ENCODE peak calls at places on chromosomes 12 and 14, in eight cellular contexts. R is K562, E is suprapubic skin, L is body of pancreas, D is GM23338, I is kidney, X is Panc1, F is foreskin keratinocyte. N is an unnamed sample. For H3K4me1, the result is how much of the 10 kb centered on the place peaks cover.

GRCh38 chr12:2650261-2651060 is 144.3 kb upstream of the FKBP4 start:
- DNase-seq in L (no peak), F (no peak), I (no peak), D (no peak), X (no peak), R (no peak), E (no peak), N (peak)

GRCh38 chr12:75505706-75506312 is 5.6 kb downstream of the KRR1 start:
- DNase-seq in F (peak), E (no peak), R (peak), X (no peak), I (no peak), L (no peak), D (no peak), N (no peak)

GRCh38 chr12:96803969-96804368 is 103.1 kb upstream of the NEDD1 start:
- DNase-seq in F (no peak), X (no peak), R (no peak), I (no peak), D (no peak), L (no peak), E (no peak), N (no peak)

GRCh38 chr12:79288946-79289345 is 401.8 kb downstream of the PAWR start:
- DNase-seq in I (no peak), L (no peak), D (no peak), E (no peak), X (no peak), F (no peak), R (no peak), N (no peak)

GRCh38 chr14:97603201-97603600 is 806.0 kb downstream of the VRK1 start:
- DNase-seq in L (no peak), F (no peak), R (no peak), X (no peak), D (no peak), I (no peak), E (no peak), N (no peak)

GRCh38 chr14:50800032-50800431 is 30.9 kb downstream of the NIN start:
- DNase-seq in E (no peak), I (no peak), R (no peak), L (no peak), F (no peak), X (no peak), D (no peak), N (no peak)

GRCh38 chr14:91041450-91041849 is 19.0 kb downstream of the RPS6KA5 start:
- DNase-seq in X (no peak), R (no peak), D (no peak), I (no peak), E (no peak), F (no peak), L (no peak), N (no peak)

GRCh38 chr12:65501093-65501621 is 222.7 kb downstream of the MSRB3 start:
- DNase-seq in R (no peak), X (no peak), L (peak), F (no peak), I (no peak), E (no peak), D (no peak), N (no peak)

GRCh38 chr12:124509676-124510300 is 57.6 kb downstream of the NCOR2 start:
- DNase-seq in E (no peak), F (peak), L (peak), X (no peak), D (no peak), I (peak), R (peak), N (peak)

GRCh38 chr12:91846466-91847055 is 299.1 kb downstream of the BTG1 start:
- DNase-seq in I (no peak), D (no peak), R (no peak), F (no peak), X (no peak), L (no peak), E (no peak), N (no peak)

GRCh38 chr14:42872775-42873174 is 1266.1 kb downstream of the LRFN5 start:
- DNase-seq in R (no peak), L (no peak), I (no peak), D (no peak), F (no peak), E (no peak), X (no peak), N (no peak)

GRCh38 chr14:49960453-49960852 is 67.6 kb downstream of the ARF6 start:
- DNase-seq in E (no peak), R (no peak), I (no peak), F (no peak), D (no peak), X (no peak), L (no peak), N (no peak)

GRCh38 chr12:3990356-3990975 is 117.3 kb upstream of the PARP11 start:
- DNase-seq in L (no peak), D (no peak), E (no peak), I (no peak), R (no peak), F (no peak), X (no peak), N (no peak)

GRCh38 chr12:113203852-113204760 is 17.2 kb upstream of the TPCN1 start:
- DNase-seq in R (no peak), D (no peak), I (peak), E (no peak), X (no peak), L (no peak), F (no peak), N (no peak)

GRCh38 chr14:50773632-50774541 is 57.1 kb downstream of the NIN start:
- DNase-seq in E (no peak), R (peak), F (peak), X (peak), L (peak), I (no peak), D (peak), N (no peak)

GRCh38 chr12:1206118-1206734 is 215.2 kb downstream of the ERC1 start:
- DNase-seq in D (no peak), L (no peak), F (no peak), E (no peak), I (no peak), X (no peak), R (no peak), N (no peak)

GRCh38 chr12:111057726-111058125 is 137.3 kb upstream of the MYL2 start:
- DNase-seq in D (no peak), R (no peak), X (no peak), L (no peak), I (peak), E (no peak), F (no peak), N (no peak)

GRCh38 chr12:111056618-111057521 is 136.5 kb upstream of the MYL2 start:
- DNase-seq in X (no peak), L (peak), I (peak), R (peak), E (no peak), F (no peak), D (no peak), N (no peak)

DNA sequence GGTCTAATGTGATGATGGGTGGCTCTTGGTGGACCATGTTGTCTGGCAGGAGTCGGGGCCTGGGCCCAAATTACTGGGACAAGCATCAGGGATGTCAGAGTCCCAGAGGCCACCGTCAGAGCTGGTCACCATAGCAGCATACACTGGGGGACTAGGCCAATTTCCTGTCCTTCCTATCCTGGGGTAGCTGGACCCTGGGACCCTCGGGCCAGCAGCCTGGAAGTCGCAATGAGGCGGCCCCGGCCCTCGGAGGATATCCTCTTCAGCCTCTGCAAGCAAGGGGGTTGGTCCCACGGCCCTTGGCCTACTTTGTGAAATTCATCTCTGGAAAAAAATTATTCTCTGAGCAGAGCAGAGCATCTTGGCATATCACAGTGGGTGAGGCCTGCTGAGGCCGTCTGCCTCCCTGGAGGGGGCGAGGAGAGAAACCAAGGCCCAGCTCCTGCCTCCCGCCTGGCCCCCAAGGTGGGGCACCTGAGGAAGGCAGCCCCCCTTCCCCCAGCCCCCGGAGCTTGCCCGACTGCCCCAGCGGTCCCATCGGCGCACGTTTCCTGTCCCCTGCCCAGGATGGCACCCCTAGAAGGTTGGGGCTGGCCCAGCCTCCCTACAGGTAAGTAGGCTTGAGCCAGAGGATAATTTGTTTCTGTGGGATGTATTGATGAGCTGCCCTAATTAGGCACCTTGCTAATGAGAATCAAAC is 135.0 kb upstream of the MYL2 start:
- DNase-seq in I (peak), X (no peak), D (no peak), R (no peak), L (no peak), F (no peak), E (peak), N (no peak)
- TF ChIP-seq CTCF in I (no peak), X (no peak), D (no peak), R (no peak), L (no peak), F (no peak), E (no peak), N (no peak)

GRCh38 chr14:68950111-68950510 is 29.0 kb downstream of the ACTN1 start:
- DNase-seq in E (no peak), D (no peak), I (no peak), L (no peak), X (no peak), F (peak), R (no peak), N (no peak)
- H3K4me1 ChIP-seq in E (half or more), D (under half), I (under half), L (half or more), X (half or more), F (half or more), R (under half), N (half or more)

DNA sequence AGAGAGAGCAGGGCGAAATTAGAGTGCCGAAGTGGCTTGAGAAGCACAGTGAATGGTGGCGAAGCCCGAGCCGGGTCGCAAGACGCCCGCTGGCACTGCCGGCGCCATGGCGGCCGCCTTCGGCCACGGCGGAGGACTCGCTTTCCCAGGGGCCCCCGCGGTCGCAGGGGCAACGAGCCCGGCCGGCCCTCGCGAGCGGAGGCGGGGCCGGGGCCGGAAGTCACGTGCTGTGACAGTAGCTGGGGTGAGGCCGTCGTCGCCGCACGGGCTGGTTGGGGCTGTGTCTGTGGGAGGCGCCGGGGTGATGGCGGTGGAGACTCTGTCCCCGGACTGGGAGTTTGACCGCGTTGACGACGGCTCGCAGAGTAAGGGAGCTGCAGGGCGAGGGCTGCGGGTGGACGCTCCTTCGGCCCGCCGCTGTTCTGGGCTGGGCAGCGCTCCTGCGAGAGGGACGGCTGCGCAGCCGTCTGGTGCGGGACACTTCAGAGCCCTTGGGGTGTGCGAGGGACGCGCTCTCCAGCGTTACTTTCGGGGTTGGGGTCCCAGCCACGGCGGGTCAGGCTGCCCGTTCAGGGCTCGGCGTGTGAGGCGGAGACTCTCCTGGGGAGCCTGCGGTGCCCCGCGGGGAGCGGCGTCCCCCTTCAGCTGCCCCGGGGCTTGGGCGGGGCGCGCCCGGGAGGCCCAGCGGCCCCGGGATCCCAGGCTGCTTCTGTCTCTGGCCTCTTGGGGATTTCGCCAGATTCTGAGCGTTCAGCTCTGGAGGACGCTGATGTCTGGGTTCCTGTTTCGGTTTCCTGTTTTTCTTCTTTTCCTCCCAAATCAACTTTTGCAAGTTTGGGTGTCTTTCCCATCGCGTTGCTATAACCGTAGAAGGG is at the start of gene WASHC4:
- DNase-seq in X (no peak), I (peak), F (peak), R (peak), L (peak), D (peak), E (peak), N (peak)
- TF ChIP-seq CTCF in X (no peak), I (no peak), F (no peak), R (peak), L (peak), D (no peak), E (no peak), N (no peak)

DNA sequence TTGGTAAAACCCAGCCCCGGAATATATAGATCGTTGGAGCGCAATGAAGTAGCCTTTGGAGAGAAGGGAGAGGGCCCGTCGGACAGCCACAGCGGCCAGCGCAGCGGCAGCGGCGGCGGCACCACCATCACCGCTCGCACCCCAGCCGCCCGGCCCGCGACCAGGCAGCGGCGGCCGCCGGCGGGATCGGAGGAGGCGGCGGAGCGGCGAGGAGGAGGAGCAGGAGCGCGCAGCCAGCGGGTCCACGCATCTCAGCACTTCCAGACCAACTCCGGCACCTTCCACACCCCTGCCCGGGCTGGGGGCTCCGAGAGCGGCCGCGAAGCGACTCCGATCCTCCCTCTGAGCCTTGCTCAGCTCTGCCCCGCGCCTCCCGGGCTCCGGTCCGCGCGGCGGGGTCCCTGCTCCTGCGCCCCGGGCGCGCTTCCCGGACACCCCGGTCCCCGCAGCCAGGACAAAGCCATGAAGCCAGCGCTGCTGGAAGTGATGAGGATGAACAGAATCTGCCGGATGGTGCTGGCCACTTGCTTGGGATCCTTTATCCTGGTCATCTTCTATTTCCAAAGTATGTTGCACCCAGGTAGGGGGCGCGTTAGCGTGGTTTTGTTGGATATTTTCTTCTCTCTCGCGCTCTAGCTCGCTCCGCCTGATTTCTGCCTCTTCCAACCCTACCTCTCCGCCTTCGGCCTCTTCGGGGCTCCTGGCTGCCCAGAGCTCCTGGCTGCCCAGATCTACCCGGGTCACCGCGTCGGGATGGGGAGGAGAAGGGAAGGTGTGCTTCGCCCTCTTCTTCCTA is 400 bp downstream of the CHST11 start:
- DNase-seq in D (peak), R (peak), I (peak), X (no peak), L (peak), F (peak), E (peak), N (peak)
- H3K4me1 ChIP-seq in D (under half), R (under half), I (under half), X (under half), L (under half), F (under half), E (under half), N (under half)

GRCh38 chr14:23727566-23728335 is 91.6 kb downstream of the DHRS2 start:
- DNase-seq in E (no peak), F (peak), I (peak), D (peak), X (no peak), L (peak), R (peak), N (no peak)
- TF ChIP-seq CTCF in E (no peak), F (peak), I (peak), D (peak), X (peak), L (peak), R (peak), N (no peak)

DNA sequence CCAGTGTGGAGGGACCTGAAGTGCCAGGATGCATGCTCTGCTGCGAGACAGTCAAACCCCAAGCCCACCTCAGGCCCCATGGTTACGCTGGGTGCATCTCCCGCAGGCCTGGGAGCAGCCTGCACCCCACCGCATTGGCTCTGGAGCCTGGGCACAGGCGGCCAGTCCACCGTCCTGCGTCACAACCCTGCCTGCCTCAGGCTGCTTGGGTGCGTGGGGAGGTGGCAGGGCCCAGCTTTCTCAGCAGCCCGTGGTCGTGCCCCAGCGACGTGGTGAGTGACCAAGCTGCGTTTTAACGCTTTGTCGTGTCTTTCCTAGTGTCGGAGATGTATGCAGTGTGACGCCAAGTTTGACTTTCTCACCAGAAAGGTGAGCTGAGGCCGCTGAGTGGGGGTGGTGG is 10.9 kb downstream of the ZFYVE21 start:
- DNase-seq in D (no peak), X (no peak), R (no peak), L (no peak), F (no peak), I (no peak), E (no peak), N (no peak)
- H3K4me1 ChIP-seq in D (under half), X (under half), R (under half), L (half or more), F (under half), I (under half), E (half or more), N (under half)

GRCh38 chr14:34527591-34527990 is 11.9 kb downstream of the EAPP start:
- DNase-seq in I (no peak), R (no peak), L (no peak), X (no peak), D (no peak), E (no peak), F (no peak), N (no peak)

DNA sequence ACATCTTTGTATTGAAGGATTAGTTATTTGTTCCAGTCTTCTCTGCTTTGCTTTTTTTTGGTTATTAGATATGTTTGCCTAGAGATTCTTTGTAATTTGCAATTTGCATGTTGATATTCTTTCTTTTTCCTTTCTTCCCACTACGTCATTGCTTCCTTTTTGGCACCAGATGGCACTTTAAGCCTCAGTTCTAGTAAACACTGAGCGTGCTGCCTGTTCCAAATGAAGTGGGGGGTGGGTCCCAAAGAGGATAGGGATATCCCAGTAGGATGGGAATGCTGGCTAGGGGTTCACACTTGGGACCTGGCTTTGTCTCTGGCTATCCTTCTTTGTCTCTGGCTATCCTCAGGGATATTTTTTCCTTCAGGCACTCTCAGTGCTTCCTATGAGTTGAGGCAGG is 17.0 kb downstream of the EAPP start:
- DNase-seq in D (no peak), X (no peak), L (no peak), F (no peak), R (no peak), I (no peak), E (no peak), N (no peak)
- TF ChIP-seq CTCF in D (no peak), X (no peak), L (no peak), F (no peak), R (no peak), I (no peak), E (no peak), N (no peak)

GRCh38 chr12:20491290-20491689 is 123.0 kb downstream of the PDE3A start:
- DNase-seq in X (no peak), L (no peak), F (no peak), E (no peak), D (peak), I (no peak), R (no peak), N (no peak)
- H3K4me1 ChIP-seq in X (under half), L (under half), F (under half), E (under half), D (under half), I (under half), R (under half), N (half or more)

DNA sequence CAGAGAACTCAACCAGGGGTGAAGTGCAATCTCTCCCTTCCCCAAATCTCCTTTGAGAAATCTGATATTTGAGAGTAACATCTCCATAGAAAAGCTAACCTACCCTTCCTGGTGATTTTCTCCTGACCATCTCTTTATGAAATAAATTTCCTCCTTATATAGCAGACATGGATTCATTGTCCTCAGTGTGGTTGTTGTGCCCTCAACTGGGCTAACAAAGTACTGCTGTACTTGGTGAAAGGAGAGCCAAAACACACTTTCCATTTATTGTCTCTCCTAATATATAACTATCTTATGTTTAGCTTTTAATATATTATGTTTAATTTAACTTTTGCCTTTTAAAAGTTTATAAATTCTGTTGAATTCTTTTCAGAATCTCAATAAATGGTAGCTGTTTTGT is 65.1 kb upstream of the SLCO1B1 start:
- DNase-seq in F (no peak), E (no peak), D (peak), X (no peak), L (peak), I (no peak), R (no peak), N (no peak)
- TF ChIP-seq CTCF in F (no peak), E (no peak), D (peak), X (no peak), L (peak), I (no peak), R (no peak), N (peak)

N was measured in ascending aorta.